ENCODE peak calls at places on chromosomes 4 and X, in eight cellular contexts. J is GM04504; W is head of caudate nucleus; S is hepatocyte; V is foreskin keratinocyte; N is cardiac muscle cell; R is CD8-positive, alpha-beta memory T cell; Q is H54. A is an unnamed sample.

GRCh38 chr4:1850276-1850675 is 5.7 kb downstream of the LETM1 start:
- DNase-seq in J (no peak), W (no peak), S (no peak), V (no peak), N (no peak), R (no peak), Q (no peak), A (no peak)

GRCh38 chrX:37652053-37652452 is 33.5 kb upstream of the XK start:
- DNase-seq in J (no peak), W (no peak), S (no peak), V (peak), N (no peak), R (no peak), Q (no peak), A (no peak)

GRCh38 chrX:13050151-13050550 is 5.7 kb upstream of the FAM9C start:
- DNase-seq in J (no peak), W (no peak), S (no peak), V (no peak), N (no peak), R (no peak), Q (no peak), A (no peak)

GRCh38 chr4:109559625-109559982 is 442 bp upstream of the MCUB start:
- DNase-seq in J (no peak), W (peak), S (no peak), V (no peak), N (no peak), R (no peak), Q (peak), A (no peak)

GRCh38 chrX:19647731-19648588 is 132.7 kb upstream of the MAP3K15 start:
- DNase-seq in J (no peak), W (no peak), S (no peak), V (no peak), N (no peak), R (no peak), Q (no peak), A (no peak)

GRCh38 chrX:153459976-153460375 is 10.4 kb downstream of the HAUS7 start:
- DNase-seq in J (no peak), W (no peak), S (no peak), V (peak), N (no peak), R (no peak), Q (no peak), A (no peak)

GRCh38 chrX:47358387-47359065 is 11.9 kb upstream of the ZNF157 start:
- DNase-seq in J (no peak), W (no peak), S (no peak), V (no peak), N (no peak), R (peak), Q (no peak), A (no peak)

GRCh38 chr4:25523405-25523804 is 132.2 kb upstream of the SLC34A2 start:
- DNase-seq in J (no peak), W (no peak), S (no peak), V (peak), N (no peak), R (no peak), Q (no peak), A (no peak)

GRCh38 chr4:186104114-186104894 is at the start of gene FAM149A:
- DNase-seq in J (no peak), W (peak), S (peak), V (no peak), N (peak), R (peak), Q (no peak), A (peak)

GRCh38 chrX:120402363-120402762 is 40.5 kb downstream of the ATP1B4 start:
- DNase-seq in J (no peak), W (no peak), S (no peak), V (no peak), N (no peak), R (no peak), Q (no peak), A (no peak)

GRCh38 chrX:63658920-63659319 is 126.1 kb downstream of the ARHGEF9 start:
- DNase-seq in J (no peak), W (no peak), S (no peak), V (no peak), N (peak), R (no peak), Q (no peak), A (no peak)

GRCh38 chr4:12679217-12679616 is 804.9 kb downstream of the RAB28 start:
- DNase-seq in J (no peak), W (no peak), S (no peak), V (no peak), N (peak), R (no peak), Q (no peak), A (no peak)

GRCh38 chr4:17082186-17082585 is 183.7 kb upstream of the LDB2 start:
- DNase-seq in J (no peak), W (no peak), S (no peak), V (no peak), N (no peak), R (no peak), Q (no peak), A (no peak)

GRCh38 chrX:68723491-68724155 is 76.2 kb downstream of the STARD8 start:
- DNase-seq in J (no peak), W (no peak), S (no peak), V (no peak), N (no peak), R (no peak), Q (no peak), A (no peak)

GRCh38 chr4:2924286-2924685 is 38.9 kb downstream of the NOP14 start:
- DNase-seq in J (no peak), W (no peak), S (no peak), V (no peak), N (no peak), R (no peak), Q (no peak), A (no peak)

GRCh38 chrX:46912673-46913491 is 661 bp downstream of the JADE3 start:
- DNase-seq in J (no peak), W (peak), S (peak), V (peak), N (peak), R (no peak), Q (peak), A (no peak)

GRCh38 chr4:184684491-184685189 is 35.1 kb downstream of the PRIMPOL start:
- DNase-seq in J (no peak), W (no peak), S (no peak), V (no peak), N (no peak), R (no peak), Q (no peak), A (no peak)

GRCh38 chr4:89173336-89174090 is 62.2 kb downstream of the TIGD2 start:
- DNase-seq in J (no peak), W (peak), S (no peak), V (no peak), N (peak), R (no peak), Q (no peak), A (no peak)

GRCh38 chr4:17492058-17492741 is 19.7 kb downstream of the QDPR start:
- DNase-seq in J (no peak), W (no peak), S (no peak), V (no peak), N (no peak), R (no peak), Q (no peak), A (no peak)

GRCh38 chrX:86121916-86122315 is 26.3 kb upstream of the DACH2 start:
- DNase-seq in J (no peak), W (no peak), S (no peak), V (no peak), N (no peak), R (no peak), Q (no peak), A (no peak)

GRCh38 chrX:40091691-40092421 is 5.9 kb downstream of the BCOR start:
- DNase-seq in J (no peak), W (no peak), S (no peak), V (no peak), N (no peak), R (no peak), Q (no peak), A (no peak)

GRCh38 chrX:20116087-20116574 is 576 bp downstream of the MAP7D2 start:
- DNase-seq in J (no peak), W (no peak), S (no peak), V (no peak), N (no peak), R (no peak), Q (no peak), A (no peak)

GRCh38 chrX:32155044-32155638 is 1056.2 kb downstream of the DMD start:
- DNase-seq in J (no peak), W (peak), S (no peak), V (no peak), N (peak), R (no peak), Q (no peak), A (no peak)

GRCh38 chr4:12827966-12828365 is 656.2 kb downstream of the RAB28 start:
- DNase-seq in J (no peak), W (no peak), S (no peak), V (no peak), N (no peak), R (no peak), Q (no peak), A (no peak)

GRCh38 chr4:5220028-5220427 is 168.7 kb downstream of the STK32B start:
- DNase-seq in J (no peak), W (no peak), S (peak), V (peak), N (peak), R (no peak), Q (no peak), A (no peak)

GRCh38 chr4:90209922-90210321 is 82.7 kb downstream of the CCSER1 start:
- DNase-seq in J (no peak), W (no peak), S (peak), V (no peak), N (no peak), R (no peak), Q (no peak), A (no peak)

GRCh38 chr4:148192526-148192925 is 249.7 kb downstream of the NR3C2 start:
- DNase-seq in J (no peak), W (no peak), S (no peak), V (no peak), N (no peak), R (no peak), Q (no peak), A (no peak)

GRCh38 chr4:177367336-177367735 is 57.7 kb downstream of the NEIL3 start:
- DNase-seq in J (peak), W (no peak), S (no peak), V (peak), N (no peak), R (peak), Q (no peak), A (no peak)

GRCh38 chr4:10317345-10317744 is 139.9 kb downstream of the ZNF518B start:
- DNase-seq in J (no peak), W (no peak), S (no peak), V (no peak), N (no peak), R (no peak), Q (no peak), A (no peak)

GRCh38 chr4:40055873-40056721 is 553 bp upstream of the N4BP2 start:
- DNase-seq in J (peak), W (peak), S (peak), V (peak), N (peak), R (peak), Q (peak), A (peak)

GRCh38 chr4:131258361-131258760 is 1890.7 kb upstream of the PCDH10 start:
- DNase-seq in J (no peak), W (no peak), S (no peak), V (peak), N (no peak), R (no peak), Q (no peak), A (no peak)

GRCh38 chrX:154719132-154719675 is 31.7 kb downstream of the GAB3 start:
- DNase-seq in J (no peak), W (no peak), S (no peak), V (peak), N (no peak), R (peak), Q (no peak), A (peak)

GRCh38 chr4:37686373-37687174 is at the start of gene RELL1:
- DNase-seq in J (peak), W (peak), S (peak), V (peak), N (peak), R (peak), Q (peak), A (peak)

GRCh38 chr4:82984459-82984858 is 26.2 kb downstream of the LIN54 start:
- DNase-seq in J (peak), W (no peak), S (no peak), V (peak), N (no peak), R (no peak), Q (peak), A (no peak)

GRCh38 chr4:153222790-153223417 is 18.7 kb downstream of the TRIM2 start:
- DNase-seq in J (no peak), W (peak), S (peak), V (peak), N (peak), R (peak), Q (no peak), A (no peak)

GRCh38 chr4:106981431-106981830 is 54.7 kb downstream of the DKK2 start:
- DNase-seq in J (no peak), W (no peak), S (no peak), V (no peak), N (no peak), R (no peak), Q (no peak), A (no peak)

GRCh38 chr4:125313497-125313896 is 1.3 kb upstream of the FAT4 start:
- DNase-seq in J (peak), W (peak), S (peak), V (peak), N (peak), R (no peak), Q (no peak), A (no peak)